ENCODE peak calls at places on chromosomes 12 and 14, in six cellular contexts. K is thoracic aorta, A is gastrocnemius medialis, H is mesenchymal stem cell, T is esophagus squamous epithelium, D is brain microvascular endothelial cell. Z is an unnamed sample.

GRCh38 chr12:65740873-65741600 is 83.2 kb upstream of the HMGA2 start:
- DNase-seq in K (no peak), A (no peak), H (peak; percentile 84), T (no peak), D (peak; percentile 77), Z (peak; percentile 95)

GRCh38 chr14:21066882-21067502 is 3.1 kb upstream of the ARHGEF40 start:
- DNase-seq in K (no peak), A (no peak), H (peak; percentile 19), T (no peak), D (no peak), Z (peak; percentile 30)

GRCh38 chr12:66603981-66604380 is 74.9 kb downstream of the GRIP1 start:
- DNase-seq in K (no peak), A (no peak), H (no peak), T (no peak), D (no peak), Z (no peak)

GRCh38 chr14:89247457-89248122 is 169.4 kb downstream of the FOXN3 start:
- DNase-seq in K (no peak), A (no peak), H (no peak), T (no peak), D (no peak), Z (no peak)

GRCh38 chr14:92514844-92515509 is 1.4 kb downstream of the RIN3 start:
- DNase-seq in K (no peak), A (no peak), H (no peak), T (no peak), D (no peak), Z (no peak)

GRCh38 chr14:89613260-89614008 is 196.4 kb upstream of the FOXN3 start:
- DNase-seq in K (no peak), A (no peak), H (no peak), T (no peak), D (no peak), Z (no peak)

GRCh38 chr12:25583545-25583944 is 30.5 kb upstream of the LMNTD1 start:
- DNase-seq in K (no peak), A (no peak), H (no peak), T (no peak), D (peak; percentile 12), Z (no peak)

GRCh38 chr14:35339761-35340406 is 47.7 kb downstream of the PSMA6 start:
- DNase-seq in K (no peak), A (no peak), H (no peak), T (no peak), D (no peak), Z (no peak)

DNA sequence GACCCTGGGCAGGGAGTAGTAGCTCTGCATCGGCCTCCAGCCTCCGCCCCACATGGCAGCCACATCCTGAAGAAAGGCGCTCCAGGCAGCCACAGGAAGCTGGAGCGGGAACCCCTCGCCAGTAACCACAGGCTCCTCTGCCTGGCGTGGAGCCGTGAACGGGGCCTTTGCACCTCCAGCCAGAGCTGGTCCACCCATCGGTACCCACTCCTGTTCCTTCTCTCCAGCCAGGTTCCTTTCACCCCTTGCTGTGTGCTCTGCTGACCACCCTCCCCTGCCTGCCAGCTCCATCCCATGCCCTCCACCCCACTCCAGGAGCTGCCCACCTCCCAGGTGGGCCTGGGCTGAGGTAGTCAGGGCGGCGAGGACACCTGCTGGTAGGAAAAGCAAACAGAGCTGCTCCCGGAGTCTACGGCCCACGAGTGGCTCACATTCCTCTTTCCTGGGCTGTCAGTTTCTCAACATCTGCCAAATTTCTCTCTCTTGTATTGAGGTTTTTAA is 2.7 kb downstream of the TGFB3 start:
- DNase-seq in K (no peak), A (peak; percentile 45), H (peak; percentile 18), T (no peak), D (no peak), Z (peak; percentile 56)
- H3K4me3 ChIP-seq in K (peak overlapping the region; percentile 93), A (peak overlapping the region; percentile 94), H (no peak overlapping the region), T (peak overlapping the region; percentile 2), D (no peak overlapping the region), Z (peak overlapping the region; percentile 49)

DNA sequence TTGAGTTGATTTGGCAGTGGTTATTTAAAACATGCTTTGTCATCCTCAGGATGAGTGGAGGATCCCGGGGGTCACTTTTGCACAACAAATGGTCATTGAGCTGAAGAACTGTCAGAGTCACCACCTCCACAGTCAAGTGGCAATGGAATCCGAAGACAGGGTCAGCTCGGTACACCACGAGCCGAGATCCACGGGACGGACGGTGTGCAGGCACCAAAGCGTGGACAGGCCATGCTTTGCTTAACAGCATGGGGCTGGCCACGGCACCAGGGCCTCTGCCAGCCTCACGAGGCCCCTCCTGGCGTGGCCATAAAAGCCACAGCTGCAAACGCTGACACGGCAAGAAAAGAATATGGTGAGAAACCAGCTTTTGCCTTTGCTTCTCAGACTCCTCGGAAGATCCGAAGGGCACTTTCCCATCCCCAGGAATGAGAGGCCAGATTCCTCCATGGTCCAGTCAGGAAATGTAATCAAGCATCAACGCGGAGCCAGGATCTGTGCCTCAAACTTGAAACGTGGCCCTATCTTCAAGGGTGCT is 152.2 kb upstream of the DIO3 start:
- DNase-seq in K (no peak), A (no peak), H (no peak), T (no peak), D (no peak), Z (no peak)
- H3K27me3 ChIP-seq in K (no peaks in the 10 kb centered on the region), A (no peaks in the 10 kb centered on the region), H (peaks cover 28% of the 10 kb centered on the region), T (no peaks in the 10 kb centered on the region), D (no peaks in the 10 kb centered on the region), Z (peaks cover 11% of the 10 kb centered on the region)

DNA sequence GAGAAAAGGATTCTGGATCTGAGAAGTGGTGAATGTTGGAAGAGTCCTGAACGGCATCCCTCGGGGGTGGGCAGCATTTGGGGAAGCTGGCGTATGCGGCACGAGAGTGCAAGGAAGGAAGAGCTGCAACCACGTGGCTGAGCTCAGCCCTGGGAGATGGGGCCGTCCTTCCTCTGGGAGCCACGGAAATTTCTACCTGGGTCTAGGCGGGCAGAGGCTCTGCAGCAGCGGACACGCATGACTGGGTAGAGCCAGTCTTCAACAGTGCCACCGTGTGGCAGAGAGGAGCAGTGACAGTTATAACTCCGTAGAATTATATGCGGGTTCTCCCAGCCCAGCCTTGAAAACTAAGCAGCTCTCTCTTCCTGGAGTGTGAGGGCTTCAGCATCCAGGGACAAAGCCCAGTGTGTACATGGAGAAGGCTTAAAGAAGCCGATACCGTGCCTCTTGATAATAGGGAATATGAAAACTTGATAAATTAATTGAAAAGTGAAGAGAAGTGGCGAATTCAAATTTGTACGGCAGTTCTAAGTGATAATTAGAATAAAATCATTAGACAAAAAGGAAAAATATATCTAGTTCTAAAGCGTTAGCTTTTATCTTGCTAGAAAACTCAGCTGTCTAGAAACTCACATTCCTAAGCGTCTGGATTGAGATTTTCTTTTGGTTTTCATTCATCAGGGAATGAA is 82.9 kb upstream of the STXBP6 start:
- DNase-seq in K (no peak), A (peak; percentile 24), H (peak; percentile 60), T (no peak), D (peak; percentile 2), Z (peak; percentile 73)
- H3K4me3 ChIP-seq in K (no peak overlapping the region), A (no peak overlapping the region), H (no peak overlapping the region), T (no peak overlapping the region), D (no peak overlapping the region), Z (no peak overlapping the region)

DNA sequence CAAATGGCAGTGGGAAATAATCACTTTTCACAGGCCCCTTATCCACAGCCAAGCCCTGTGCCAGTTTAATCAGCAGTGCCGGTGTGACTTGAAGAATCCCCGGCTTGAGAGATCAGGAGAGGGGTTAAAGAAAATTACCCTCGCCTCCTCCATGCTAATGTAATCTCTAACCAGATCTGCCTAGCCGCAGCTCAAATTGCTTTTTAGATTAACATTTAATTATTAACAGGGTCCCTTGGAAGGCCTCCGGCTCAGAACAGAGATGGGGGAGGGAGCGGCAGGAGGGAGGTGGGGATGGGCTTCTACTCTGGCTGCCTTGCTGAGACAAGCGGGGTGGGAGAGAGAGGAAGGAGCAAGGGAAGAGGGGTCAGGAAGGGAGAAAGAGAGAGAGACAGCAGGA is 24.0 kb downstream of the FAM222A start:
- DNase-seq in K (no peak), A (no peak), H (no peak), T (no peak), D (no peak), Z (no peak)
- H3K27me3 ChIP-seq in K (peaks cover 4% of the 10 kb centered on the region), A (no peaks in the 10 kb centered on the region), H (peaks cover 72% of the 10 kb centered on the region), T (no peaks in the 10 kb centered on the region), D (peaks cover 3% of the 10 kb centered on the region), Z (peaks cover 51% of the 10 kb centered on the region)

GRCh38 chr12:98893126-98893525 is 248.0 kb downstream of the APAF1 start:
- DNase-seq in K (no peak), A (no peak), H (no peak), T (no peak), D (no peak), Z (no peak)

GRCh38 chr12:98896938-98897337 is 251.8 kb downstream of the APAF1 start:
- DNase-seq in K (no peak), A (no peak), H (no peak), T (no peak), D (no peak), Z (peak; percentile 10)

GRCh38 chr12:98894412-98895085 is 249.5 kb downstream of the APAF1 start:
- DNase-seq in K (no peak), A (no peak), H (no peak), T (no peak), D (no peak), Z (peak; percentile 39)

GRCh38 chr12:98895086-98895651 is 250.1 kb downstream of the APAF1 start:
- DNase-seq in K (no peak), A (no peak), H (no peak), T (no peak), D (no peak), Z (peak; percentile 14)

GRCh38 chr12:98893601-98894411 is 248.7 kb downstream of the APAF1 start:
- DNase-seq in K (no peak), A (no peak), H (no peak), T (no peak), D (no peak), Z (peak; percentile 11)
- H3K4me3 ChIP-seq in K (peak overlapping the region; percentile 62), A (no peak overlapping the region), H (no peak overlapping the region), T (no peak overlapping the region), D (no peak overlapping the region), Z (peak overlapping the region; percentile 12)

DNA sequence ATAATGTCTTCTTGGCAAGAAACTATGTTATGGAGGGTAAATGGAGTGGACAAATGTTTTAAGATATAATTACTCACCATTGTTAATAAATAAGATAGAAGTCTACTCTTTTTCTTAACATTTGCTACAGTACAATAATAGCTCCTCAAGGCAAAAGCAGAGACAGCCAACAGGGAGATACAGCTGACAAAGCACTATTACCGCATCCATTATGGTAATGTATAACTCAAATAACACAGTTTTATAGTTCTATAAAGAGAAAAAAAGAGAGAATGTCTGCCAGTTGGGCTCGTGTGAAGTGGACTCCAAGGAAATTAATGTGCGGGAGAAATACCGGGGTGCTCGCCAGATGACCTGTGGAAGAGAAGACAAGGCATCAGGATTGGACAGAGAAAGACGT is 343.8 kb downstream of the LRFN5 start:
- DNase-seq in K (no peak), A (no peak), H (no peak), T (no peak), D (no peak), Z (no peak)
- H3K27me3 ChIP-seq in K (no peaks in the 10 kb centered on the region), A (no peaks in the 10 kb centered on the region), H (no peaks in the 10 kb centered on the region), T (no peaks in the 10 kb centered on the region), D (no peaks in the 10 kb centered on the region), Z (no peaks in the 10 kb centered on the region)

DNA sequence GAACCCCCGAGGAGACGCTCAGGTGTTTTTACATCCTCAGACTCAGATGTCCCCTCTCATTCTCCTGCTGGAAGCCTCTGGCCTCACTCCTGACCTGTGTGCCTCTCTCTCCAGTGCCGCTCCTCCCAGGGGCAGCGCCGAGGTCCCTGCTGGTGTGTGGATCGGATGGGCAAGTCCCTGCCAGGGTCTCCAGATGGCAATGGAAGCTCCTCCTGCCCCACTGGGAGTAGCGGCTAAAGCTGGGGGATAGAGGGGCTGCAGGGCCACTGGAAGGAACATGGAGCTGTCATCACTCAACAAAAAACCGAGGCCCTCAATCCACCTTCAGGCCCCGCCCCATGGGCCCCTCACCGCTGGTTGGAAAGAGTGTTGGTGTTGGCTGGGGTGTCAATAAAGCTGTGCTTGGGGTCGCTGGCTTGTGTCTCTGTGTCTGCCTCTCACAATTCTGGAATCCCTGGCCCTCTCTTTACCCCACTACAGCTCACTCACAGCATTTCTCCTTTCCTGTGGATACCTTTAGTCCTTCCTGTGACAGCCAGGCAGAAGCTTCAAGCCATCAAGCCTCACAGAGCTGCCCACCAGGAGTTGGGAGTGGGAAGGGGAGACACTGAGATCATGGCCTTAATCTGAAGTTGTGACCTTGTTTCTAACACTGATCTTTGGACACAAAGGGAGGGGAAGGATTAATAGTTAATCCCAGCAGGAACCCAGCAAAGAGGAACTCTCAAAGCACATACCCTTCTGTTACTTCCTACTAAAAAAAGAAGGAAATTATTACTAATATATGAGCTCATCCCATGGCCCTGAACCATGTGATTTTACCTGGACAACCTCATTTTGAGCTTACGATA is 1.1 kb upstream of the SOAT2 start:
- DNase-seq in K (no peak), A (no peak), H (no peak), T (no peak), D (no peak), Z (no peak)
- H3K4me3 ChIP-seq in K (no peak overlapping the region), A (no peak overlapping the region), H (no peak overlapping the region), T (no peak overlapping the region), D (no peak overlapping the region), Z (no peak overlapping the region)

Z was measured in adipocyte.